ENCODE peak calls at places on chromosomes 1 and 21, in four cellular contexts. R, Q, D and O are unnamed samples.

GRCh38 chr1:94729287-94729686 is 90.9 kb upstream of the SLC44A3 start:
- DNase-seq in Q (peak), D (peak), R (no peak), O (no peak)

GRCh38 chr1:5992814-5993552 is 758 bp upstream of the NPHP4 start:
- DNase-seq in Q (no peak), D (no peak), R (peak), O (no peak)

GRCh38 chr1:215284966-215285365 is 202.4 kb downstream of the KCNK2 start:
- DNase-seq in R (no peak), Q (peak), D (no peak), O (no peak)

GRCh38 chr1:161173711-161174110 is 3.6 kb downstream of the B4GALT3 start:
- DNase-seq in D (no peak), R (no peak), Q (no peak), O (no peak)

GRCh38 chr1:185914089-185914488 is 179.9 kb downstream of the HMCN1 start:
- DNase-seq in R (no peak), D (no peak), Q (no peak), O (no peak)

GRCh38 chr1:211831558-211832323 is 1.2 kb upstream of the LPGAT1 start:
- DNase-seq in Q (no peak), R (no peak), D (no peak), O (no peak)

GRCh38 chr1:17520473-17521319 is 18.8 kb upstream of the ARHGEF10L start:
- DNase-seq in D (no peak), R (no peak), Q (no peak), O (no peak)

GRCh38 chr1:233597489-233597901 is 16.4 kb upstream of the KCNK1 start:
- DNase-seq in R (no peak), Q (no peak), D (peak), O (no peak)

GRCh38 chr1:160997323-160998038 is 23.5 kb downstream of the F11R start:
- DNase-seq in Q (peak), R (peak), D (peak), O (peak)

GRCh38 chr1:36420409-36420808 is 22.7 kb upstream of the LSM10 start:
- DNase-seq in D (peak), Q (no peak), R (no peak), O (no peak)

GRCh38 chr1:224558904-224559303 is 57.2 kb upstream of the CNIH3 start:
- DNase-seq in Q (no peak), R (no peak), D (no peak), O (no peak)

GRCh38 chr1:19425643-19426245 is 59.6 kb downstream of the CAPZB start:
- DNase-seq in R (peak), Q (no peak), D (no peak), O (no peak)

GRCh38 chr1:145906954-145907755 is 2.7 kb downstream of the ITGA10 start:
- DNase-seq in R (no peak), D (peak), Q (peak), O (no peak)

GRCh38 chr1:106049595-106049994 is 1006.9 kb upstream of the PRMT6 start:
- DNase-seq in Q (no peak), D (no peak), R (no peak), O (no peak)

GRCh38 chr1:166822385-166822784 is 16.9 kb upstream of the POGK start:
- DNase-seq in Q (no peak), D (no peak), R (no peak), O (no peak)

GRCh38 chr1:240522122-240522822 is 89.7 kb downstream of the GREM2 start:
- DNase-seq in Q (no peak), D (no peak), R (no peak), O (no peak)

GRCh38 chr1:32899586-32900296 is 1.4 kb downstream of the TMEM54 start:
- DNase-seq in Q (no peak), R (peak), D (no peak), O (no peak)

GRCh38 chr1:165903672-165904071 is 76.3 kb downstream of the UCK2 start:
- DNase-seq in R (no peak), Q (peak), D (no peak), O (no peak)

GRCh38 chr21:32532636-32533035 is 52.7 kb downstream of the TCP10L start:
- DNase-seq in D (no peak), R (no peak), Q (no peak), O (no peak)

GRCh38 chr1:208254376-208254775 is 10.2 kb upstream of the PLXNA2 start:
- DNase-seq in R (no peak), Q (no peak), D (peak), O (no peak)

GRCh38 chr1:223129229-223129851 is 13.7 kb downstream of the TLR5 start:
- DNase-seq in D (peak), Q (peak), R (peak), O (no peak)

GRCh38 chr1:243316366-243316989 is 60.6 kb downstream of the SDCCAG8 start:
- DNase-seq in D (no peak), R (no peak), Q (no peak), O (no peak)

GRCh38 chr1:91404151-91405012 is at the start of gene HFM1:
- DNase-seq in R (peak), Q (peak), D (peak), O (no peak)

GRCh38 chr1:1326075-1326605 is 1.5 kb downstream of the CPTP start:
- DNase-seq in R (no peak), Q (no peak), D (no peak), O (no peak)

GRCh38 chr1:36517415-36517814 is 34.7 kb upstream of the CSF3R start:
- DNase-seq in Q (no peak), R (no peak), D (no peak), O (no peak)

GRCh38 chr1:230282157-230282556 is 144.0 kb downstream of the PGBD5 start:
- DNase-seq in R (no peak), Q (no peak), D (no peak), O (no peak)

GRCh38 chr1:97906567-97907228 is 14.1 kb downstream of the DPYD start:
- DNase-seq in Q (peak), D (peak), R (peak), O (peak)